ENCODE peak calls at places on chromosomes 4 and X, in six cellular contexts. One of them, this sample, is unnamed.

GRCh38 chr4:99876946-99877345 is 17.3 kb downstream of the LAMTOR3 start:
- DNase-seq in H4: no peak
- DNase-seq in islet precursor cell: no peak
- DNase-seq in choroid plexus epithelial cell: no peak
- DNase-seq in coronary artery: no peak
- DNase-seq in AG08396: no peak
- DNase-seq in this sample: no peak

GRCh38 chr4:185682236-185682635 is 129.8 kb downstream of the SORBS2 start:
- DNase-seq in H4: no peak
- DNase-seq in islet precursor cell: no peak
- DNase-seq in choroid plexus epithelial cell: peak
- DNase-seq in coronary artery: no peak
- DNase-seq in AG08396: peak
- DNase-seq in this sample: no peak

GRCh38 chr4:184477201-184477999 is 3.0 kb upstream of the IRF2 start:
- DNase-seq in H4: no peak
- DNase-seq in islet precursor cell: no peak
- DNase-seq in choroid plexus epithelial cell: no peak
- DNase-seq in coronary artery: no peak
- DNase-seq in AG08396: no peak
- DNase-seq in this sample: no peak

GRCh38 chr4:28469886-28470285 is 1609.2 kb downstream of the STIM2 start:
- DNase-seq in H4: no peak
- DNase-seq in islet precursor cell: no peak
- DNase-seq in choroid plexus epithelial cell: peak
- DNase-seq in coronary artery: no peak
- DNase-seq in AG08396: no peak
- DNase-seq in this sample: no peak

GRCh38 chr4:176769519-176769918 is 23.2 kb downstream of the VEGFC start:
- DNase-seq in H4: peak
- DNase-seq in islet precursor cell: no peak
- DNase-seq in choroid plexus epithelial cell: peak
- DNase-seq in coronary artery: no peak
- DNase-seq in AG08396: peak
- DNase-seq in this sample: no peak

GRCh38 chr4:1207603-1208265 is 35.4 kb upstream of the SPON2 start:
- DNase-seq in H4: no peak
- DNase-seq in islet precursor cell: peak
- DNase-seq in choroid plexus epithelial cell: peak
- DNase-seq in coronary artery: peak
- DNase-seq in AG08396: peak
- DNase-seq in this sample: peak

GRCh38 chr4:182216005-182216404 is 27.2 kb upstream of the TENM3 start:
- DNase-seq in H4: no peak
- DNase-seq in islet precursor cell: no peak
- DNase-seq in choroid plexus epithelial cell: no peak
- DNase-seq in coronary artery: no peak
- DNase-seq in AG08396: no peak
- DNase-seq in this sample: no peak

GRCh38 chr4:102537280-102537679 is 36.1 kb downstream of the NFKB1 start:
- DNase-seq in H4: no peak
- DNase-seq in islet precursor cell: no peak
- DNase-seq in choroid plexus epithelial cell: peak
- DNase-seq in coronary artery: no peak
- DNase-seq in AG08396: no peak
- DNase-seq in this sample: no peak

GRCh38 chrX:136725446-136726104 is 55.2 kb downstream of the ARHGEF6 start:
- DNase-seq in H4: peak
- DNase-seq in islet precursor cell: peak
- DNase-seq in choroid plexus epithelial cell: peak
- DNase-seq in coronary artery: no peak
- DNase-seq in AG08396: peak
- DNase-seq in this sample: no peak

GRCh38 chrX:53494427-53494826 is 60.3 kb upstream of the HSD17B10 start:
- DNase-seq in H4: no peak
- DNase-seq in islet precursor cell: no peak
- DNase-seq in choroid plexus epithelial cell: peak
- DNase-seq in coronary artery: no peak
- DNase-seq in AG08396: peak
- DNase-seq in this sample: no peak

GRCh38 chrX:15151267-15152196 is 118.4 kb downstream of the ASB9 start:
- DNase-seq in H4: no peak
- DNase-seq in islet precursor cell: no peak
- DNase-seq in choroid plexus epithelial cell: peak
- DNase-seq in coronary artery: no peak
- DNase-seq in AG08396: no peak
- DNase-seq in this sample: no peak

GRCh38 chr4:90960433-90960832 is 833.2 kb downstream of the CCSER1 start:
- DNase-seq in H4: no peak
- DNase-seq in islet precursor cell: no peak
- DNase-seq in choroid plexus epithelial cell: no peak
- DNase-seq in coronary artery: no peak
- DNase-seq in AG08396: no peak
- DNase-seq in this sample: no peak

GRCh38 chrX:44415639-44416386 is 72.3 kb upstream of the EFHC2 start:
- DNase-seq in H4: no peak
- DNase-seq in islet precursor cell: no peak
- DNase-seq in choroid plexus epithelial cell: no peak
- DNase-seq in coronary artery: no peak
- DNase-seq in AG08396: no peak
- DNase-seq in this sample: no peak